ENCODE peak calls at places on chromosome 10, in five cellular contexts. S, B, W, K and L are unnamed samples.

GRCh38 chr10:53357587-53357986 is 585.0 kb upstream of the MBL2 start:
- DNase-seq in S (no peak), B (no peak), W (no peak), K (no peak), L (no peak)

GRCh38 chr10:77744249-77744648 is 106.6 kb upstream of the KCNMA1 start:
- DNase-seq in S (no peak), B (no peak), W (no peak), K (no peak), L (no peak)

GRCh38 chr10:24448351-24449009 is 239.5 kb downstream of the KIAA1217 start:
- DNase-seq in S (no peak), B (no peak), W (no peak), K (no peak), L (no peak)

GRCh38 chr10:77355844-77356243 is 281.8 kb downstream of the KCNMA1 start:
- DNase-seq in S (no peak), B (no peak), W (no peak), K (no peak), L (no peak)

GRCh38 chr10:42961776-42962119 is 115.1 kb upstream of the RET start:
- DNase-seq in S (no peak), B (no peak), W (no peak), K (no peak), L (no peak)

GRCh38 chr10:99341860-99342517 is 12.8 kb downstream of the CNNM1 start:
- DNase-seq in S (no peak), B (no peak), W (no peak), K (no peak), L (no peak)

GRCh38 chr10:7338469-7338868 is 72.4 kb downstream of the SFMBT2 start:
- DNase-seq in S (no peak), B (no peak), W (no peak), K (no peak), L (no peak)

GRCh38 chr10:119270893-119271361 is 63.6 kb downstream of the GRK5 start:
- DNase-seq in S (peak; percentile 71), B (peak; percentile 90), W (peak; percentile 84), K (peak; percentile 87), L (no peak)

GRCh38 chr10:96541921-96542320 is 28.2 kb upstream of the TLL2 start:
- DNase-seq in S (no peak), B (no peak), W (no peak), K (no peak), L (no peak)

GRCh38 chr10:12177642-12178041 is 18.0 kb downstream of the NUDT5 start:
- DNase-seq in S (no peak), B (no peak), W (no peak), K (no peak), L (no peak)

GRCh38 chr10:97673736-97674525 is 13.1 kb downstream of the AVPI1 start:
- DNase-seq in S (no peak), B (no peak), W (no peak), K (no peak), L (no peak)

GRCh38 chr10:30056281-30056680 is 3.1 kb downstream of the JCAD start:
- DNase-seq in S (no peak), B (no peak), W (no peak), K (no peak), L (no peak)

GRCh38 chr10:35172574-35172973 is 45.9 kb downstream of the CREM start:
- DNase-seq in S (no peak), B (no peak), W (no peak), K (peak; percentile 36), L (peak; percentile 24)

GRCh38 chr10:125231116-125231812 is 70.9 kb upstream of the CTBP2 start:
- DNase-seq in S (no peak), B (no peak), W (no peak), K (no peak), L (peak; percentile 35)

GRCh38 chr10:120783901-120784300 is 67.3 kb upstream of the WDR11 start:
- DNase-seq in S (no peak), B (no peak), W (no peak), K (no peak), L (no peak)

GRCh38 chr10:123146013-123146891 is 1.7 kb upstream of the HMX2 start:
- DNase-seq in S (no peak), B (no peak), W (no peak), K (no peak), L (no peak)

GRCh38 chr10:3622845-3623621 is 162.0 kb downstream of the KLF6 start:
- DNase-seq in S (no peak), B (no peak), W (no peak), K (no peak), L (no peak)

GRCh38 chr10:71268247-71268691 is 50.8 kb upstream of the SLC29A3 start:
- DNase-seq in S (no peak), B (no peak), W (peak; percentile 35), K (no peak), L (no peak)

GRCh38 chr10:47336387-47337134 is 11.6 kb upstream of the RBP3 start:
- DNase-seq in S (no peak), B (peak; percentile 34), W (no peak), K (no peak), L (no peak)

GRCh38 chr10:110569736-110570135 is 2.2 kb downstream of the SMC3 start:
- DNase-seq in S (no peak), B (no peak), W (no peak), K (no peak), L (no peak)
- H3K4me3 ChIP-seq in S (no peak overlapping the region), B (no peak overlapping the region), W (no peak overlapping the region), K (peak overlapping the region; percentile 98), L (no peak overlapping the region)

DNA sequence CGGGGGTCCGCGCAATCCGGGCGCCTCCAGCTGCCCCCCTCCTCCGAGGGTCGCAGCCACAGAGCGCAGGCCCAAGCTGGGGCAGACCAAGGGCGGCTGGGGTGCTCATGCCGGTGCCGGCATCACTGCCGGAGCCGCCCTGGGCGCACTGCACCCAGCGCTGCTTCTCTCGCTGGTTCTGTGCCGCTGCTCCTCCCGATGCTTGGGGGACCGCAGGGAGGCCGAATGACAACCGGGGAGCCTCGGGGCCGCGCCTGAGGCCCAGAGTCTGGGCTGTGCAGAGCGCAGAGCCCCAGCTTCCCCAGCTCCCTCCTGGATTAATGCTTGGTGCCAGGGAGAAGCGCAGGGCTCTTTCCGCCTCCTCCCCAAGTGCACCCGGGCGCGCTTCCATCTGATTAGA is 19.7 kb upstream of the PTF1A start:
- DNase-seq in S (no peak), B (no peak), W (no peak), K (no peak), L (no peak)
- H3K4me3 ChIP-seq in S (no peak overlapping the region), B (no peak overlapping the region), W (no peak overlapping the region), K (no peak overlapping the region), L (no peak overlapping the region)

GRCh38 chr10:15369642-15370211 is 1.4 kb downstream of the FAM171A1 start:
- DNase-seq in S (peak; percentile 21), B (no peak), W (peak; percentile 24), K (peak; percentile 26), L (no peak)
- H3K4me3 ChIP-seq in S (peak overlapping the region; percentile 60), B (peak overlapping the region; percentile 63), W (peak overlapping the region; percentile 63), K (peak overlapping the region; percentile 76), L (peak overlapping the region; percentile 62)

GRCh38 chr10:13971586-13972475 is 358.9 kb downstream of the FRMD4A start:
- DNase-seq in S (no peak), B (no peak), W (no peak), K (no peak), L (no peak)
- H3K4me3 ChIP-seq in S (no peak overlapping the region), B (no peak overlapping the region), W (no peak overlapping the region), K (peak overlapping the region; percentile 14), L (no peak overlapping the region)

GRCh38 chr10:79434816-79435215 is 10.6 kb downstream of the ZCCHC24 start:
- DNase-seq in S (peak; percentile 80), B (peak; percentile 40), W (no peak), K (no peak), L (no peak)
- H3K4me3 ChIP-seq in S (peak overlapping the region; percentile 40), B (no peak overlapping the region), W (no peak overlapping the region), K (peak overlapping the region; percentile 45), L (peak overlapping the region; percentile 21)

GRCh38 chr10:88108115-88108610 is 244.7 kb downstream of the PTEN start:
- DNase-seq in S (no peak), B (no peak), W (peak; percentile 28), K (no peak), L (peak; percentile 18)

GRCh38 chr10:88106348-88106747 is 242.9 kb downstream of the PTEN start:
- DNase-seq in S (no peak), B (no peak), W (no peak), K (no peak), L (no peak)

GRCh38 chr10:88110355-88110754 is 246.9 kb downstream of the PTEN start:
- DNase-seq in S (no peak), B (no peak), W (no peak), K (no peak), L (no peak)

GRCh38 chr10:88107698-88108097 is 244.3 kb downstream of the PTEN start:
- DNase-seq in S (no peak), B (no peak), W (no peak), K (no peak), L (peak; percentile 20)

GRCh38 chr10:88107296-88107695 is 243.9 kb downstream of the PTEN start:
- DNase-seq in S (no peak), B (no peak), W (no peak), K (no peak), L (no peak)
- H3K4me3 ChIP-seq in S (no peak overlapping the region), B (no peak overlapping the region), W (no peak overlapping the region), K (no peak overlapping the region), L (no peak overlapping the region)

GRCh38 chr10:95503012-95503411 is 58.2 kb downstream of the SORBS1 start:
- DNase-seq in S (no peak), B (no peak), W (no peak), K (no peak), L (no peak)
- H3K4me3 ChIP-seq in S (no peak overlapping the region), B (no peak overlapping the region), W (no peak overlapping the region), K (no peak overlapping the region), L (no peak overlapping the region)